ENCODE peak calls at places on chromosome 18, in six cellular contexts. X is Karpas-422, R is thoracic aorta, L is astrocyte, P is tibial artery, B is esophagus squamous epithelium. I is an unnamed sample. For H3K4me1, the result is how much of the 10 kb centered on the place peaks cover.

GRCh38 chr18:44654555-44654954 is 26.1 kb upstream of the SETBP1 start:
- DNase-seq in R (no peak), X (no peak), P (no peak), B (no peak), L (peak), I (no peak)

GRCh38 chr18:47632970-47633635 is 297.4 kb downstream of the SMAD2 start:
- DNase-seq in B (no peak), L (no peak), X (no peak), R (no peak), P (no peak), I (no peak)

GRCh38 chr18:50847192-50847591 is 27.4 kb upstream of the MRO start:
- DNase-seq in L (peak), R (no peak), X (no peak), B (no peak), P (no peak), I (no peak)

GRCh38 chr18:73880387-73880786 is 267.2 kb downstream of the FBXO15 start:
- DNase-seq in R (no peak), X (no peak), P (no peak), L (no peak), B (no peak), I (no peak)

GRCh38 chr18:44744206-44745180 is 63.8 kb downstream of the SETBP1 start:
- DNase-seq in X (no peak), P (peak), L (no peak), R (no peak), B (no peak), I (peak)

GRCh38 chr18:79068299-79068945 is 772 bp upstream of the ATP9B start:
- DNase-seq in R (no peak), P (no peak), L (peak), B (no peak), X (no peak), I (no peak)

GRCh38 chr18:48454146-48454796 is 45.1 kb upstream of the ZBTB7C start:
- DNase-seq in L (no peak), B (no peak), R (no peak), X (no peak), P (no peak), I (no peak)

GRCh38 chr18:40877096-40877495 is 1077.9 kb upstream of the PIK3C3 start:
- DNase-seq in R (no peak), X (no peak), L (peak), P (no peak), B (no peak), I (no peak)

GRCh38 chr18:9638886-9639285 is 24.5 kb upstream of the PPP4R1 start:
- DNase-seq in L (no peak), P (no peak), B (no peak), X (no peak), R (no peak), I (no peak)

GRCh38 chr18:9293948-9294347 is 40.6 kb upstream of the TWSG1 start:
- DNase-seq in X (no peak), P (no peak), B (no peak), L (no peak), R (no peak), I (no peak)

GRCh38 chr18:7038330-7038846 is 79.2 kb downstream of the LAMA1 start:
- DNase-seq in R (peak), P (peak), B (no peak), L (peak), X (peak), I (peak)

GRCh38 chr18:75408554-75409506 is 18.7 kb downstream of the SMIM21 start:
- DNase-seq in X (no peak), L (peak), B (no peak), R (no peak), P (no peak), I (no peak)

GRCh38 chr18:62342884-62343283 is 17.8 kb downstream of the TNFRSF11A start:
- DNase-seq in L (no peak), X (no peak), B (no peak), P (no peak), R (no peak), I (no peak)

GRCh38 chr18:62339106-62339988 is 14.2 kb downstream of the TNFRSF11A start:
- DNase-seq in L (peak), B (no peak), X (no peak), R (no peak), P (no peak), I (no peak)

GRCh38 chr18:62338446-62339105 is 13.5 kb downstream of the TNFRSF11A start:
- DNase-seq in L (no peak), P (no peak), X (no peak), R (no peak), B (no peak), I (no peak)

GRCh38 chr18:62337336-62337735 is 12.2 kb downstream of the TNFRSF11A start:
- DNase-seq in X (no peak), B (no peak), P (no peak), L (no peak), R (no peak), I (no peak)

DNA sequence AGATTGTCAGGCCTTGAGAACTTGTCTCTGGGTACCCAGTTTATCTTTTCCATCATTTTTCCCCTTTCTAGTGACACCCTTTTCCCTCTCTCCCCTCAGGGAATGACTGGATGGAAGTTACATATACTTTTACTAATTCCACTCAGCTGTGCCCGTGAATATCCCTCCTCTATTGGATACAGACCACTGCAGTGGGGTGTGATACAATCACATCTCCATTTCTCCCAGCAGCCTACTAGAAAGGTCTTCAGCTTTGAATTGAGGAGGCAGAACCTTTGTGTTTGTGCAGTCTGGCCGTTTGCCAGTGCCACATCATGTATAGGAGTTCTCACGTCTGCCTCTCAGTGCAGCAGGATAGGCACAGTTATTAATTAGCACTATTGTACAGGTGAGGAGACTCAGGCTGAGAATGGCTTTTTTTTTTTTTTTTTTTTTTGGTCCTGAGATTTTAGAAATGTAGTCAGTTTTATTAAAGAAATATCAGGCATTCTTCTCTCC is 16.4 kb downstream of the TNFRSF11A start:
- DNase-seq in X (no peak), B (no peak), L (no peak), P (no peak), R (no peak), I (no peak)
- H3K4me3 ChIP-seq in X (no peak), B (no peak), L (no peak), P (no peak), R (no peak), I (no peak)

DNA sequence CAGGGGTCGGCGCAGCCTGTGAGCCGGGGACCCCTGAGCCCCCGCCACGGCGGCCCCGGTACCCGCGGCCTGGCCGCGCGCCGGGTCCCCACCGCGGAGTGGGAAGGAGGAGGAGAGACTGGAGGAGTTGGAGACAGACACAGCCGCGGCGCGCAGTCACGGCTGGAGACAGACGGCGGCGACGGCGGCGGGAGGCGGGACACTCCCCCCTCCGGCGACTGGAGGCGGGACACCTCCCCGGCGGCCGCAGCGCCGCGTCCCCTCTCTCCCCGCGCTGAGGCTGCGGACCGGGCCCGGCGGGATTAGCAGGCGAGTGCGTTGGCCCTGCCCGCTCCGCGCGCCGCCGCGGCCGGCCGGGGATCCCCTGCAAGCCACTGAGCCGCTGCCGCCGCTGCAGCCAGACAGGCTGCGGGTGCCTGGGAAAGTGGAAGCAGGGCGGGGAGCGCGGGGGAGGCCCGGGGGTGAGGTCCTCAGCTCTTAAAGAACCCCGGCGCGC is 1.0 kb upstream of the LDLRAD4 start:
- DNase-seq in P (peak), B (no peak), R (no peak), L (peak), X (no peak), I (peak)
- H3K4me1 ChIP-seq in P (under half), B (under half), R (under half), L (under half), X (under half), I (under half)

GRCh38 chr18:77132369-77133050 is at the start of gene MBP:
- DNase-seq in B (peak), R (no peak), X (peak), P (peak), L (no peak), I (peak)
- H3K4me3 ChIP-seq in B (peak), R (peak), X (peak), P (peak), L (peak), I (peak)

GRCh38 chr18:22046473-22046872 is 122.9 kb upstream of the GATA6 start:
- DNase-seq in R (no peak), B (no peak), P (no peak), X (no peak), L (no peak), I (no peak)

GRCh38 chr18:22040527-22040926 is 128.9 kb upstream of the GATA6 start:
- DNase-seq in X (no peak), R (no peak), L (no peak), P (no peak), B (no peak), I (no peak)

GRCh38 chr18:22044474-22045220 is 124.7 kb upstream of the GATA6 start:
- DNase-seq in R (no peak), B (no peak), P (no peak), L (no peak), X (no peak), I (peak)

GRCh38 chr18:22045221-22045918 is 124.0 kb upstream of the GATA6 start:
- DNase-seq in L (no peak), X (no peak), P (no peak), R (no peak), B (no peak), I (peak)

GRCh38 chr18:22043837-22044236 is 125.6 kb upstream of the GATA6 start:
- DNase-seq in X (no peak), L (no peak), B (no peak), R (no peak), P (no peak), I (no peak)
- H3K4me1 ChIP-seq in X (under half), L (under half), B (under half), R (under half), P (under half), I (under half)

GRCh38 chr18:49652841-49653240 is 91.0 kb downstream of the LIPG start:
- DNase-seq in L (no peak), P (no peak), R (no peak), B (no peak), X (no peak), I (no peak)
- H3K4me3 ChIP-seq in L (no peak), P (no peak), R (peak), B (no peak), X (no peak), I (no peak)

GRCh38 chr18:21203842-21204241 is 38.2 kb upstream of the GREB1L start:
- DNase-seq in R (no peak), X (no peak), B (no peak), L (no peak), P (no peak), I (no peak)
- H3K4me1 ChIP-seq in R (under half), X (under half), B (under half), L (under half), P (under half), I (under half)

GRCh38 chr18:31246460-31246859 is 71.5 kb upstream of the DSG1 start:
- DNase-seq in X (peak), B (no peak), L (no peak), P (no peak), R (no peak), I (no peak)

GRCh38 chr18:31244737-31245432 is 73.1 kb upstream of the DSG1 start:
- DNase-seq in L (peak), B (no peak), R (no peak), X (peak), P (no peak), I (no peak)

GRCh38 chr18:31247574-31248199 is 70.3 kb upstream of the DSG1 start:
- DNase-seq in B (no peak), P (no peak), L (peak), R (no peak), X (peak), I (no peak)

GRCh38 chr18:31243740-31244512 is 74.0 kb upstream of the DSG1 start:
- DNase-seq in P (no peak), B (no peak), X (peak), R (no peak), L (no peak), I (no peak)

GRCh38 chr18:31245820-31246219 is 72.1 kb upstream of the DSG1 start:
- DNase-seq in R (no peak), X (peak), B (no peak), P (no peak), L (peak), I (no peak)
- H3K4me3 ChIP-seq in R (no peak), X (peak), B (no peak), P (no peak), L (no peak), I (no peak)